ENCODE peak calls at places on chromosomes 4 and X, in five cellular contexts. P is SK-N-SH, D is GM12878, C is H1, T is HepG2. B is an unnamed sample. For H3K36me3, the result is how much of the 10 kb centered on the place peaks cover.

GRCh38 chrX:23742174-23742692 is 843 bp downstream of the ACOT9 start:
- DNase-seq in C (no peak), D (no peak), T (peak), P (peak), B (no peak)

GRCh38 chr4:6041794-6042193 is 23.6 kb upstream of the C4orf50 start:
- DNase-seq in D (no peak), C (no peak), T (no peak), P (no peak), B (no peak)

GRCh38 chr4:168139336-168139735 is 47.0 kb downstream of the ANXA10 start:
- DNase-seq in T (no peak), D (no peak), C (no peak), P (no peak), B (no peak)

GRCh38 chr4:134787315-134787714 is 585.7 kb upstream of the PABPC4L start:
- DNase-seq in D (no peak), P (no peak), C (no peak), T (no peak), B (no peak)

GRCh38 chrX:2664497-2664896 is 26.6 kb upstream of the CD99 start:
- DNase-seq in P (no peak), T (no peak), C (no peak), D (no peak), B (no peak)

GRCh38 chrX:45479196-45479834 is 278.6 kb upstream of the DIPK2B start:
- DNase-seq in P (no peak), C (no peak), T (no peak), D (no peak), B (no peak)

GRCh38 chrX:9341305-9342201 is 123.3 kb upstream of the TBL1X start:
- DNase-seq in D (peak), C (no peak), T (no peak), P (peak), B (no peak)

GRCh38 chr4:41538017-41538733 is at the start of gene LIMCH1:
- DNase-seq in P (no peak), D (no peak), T (no peak), C (peak), B (no peak)

GRCh38 chrX:57453901-57454300 is 137.9 kb upstream of the ZXDB start:
- DNase-seq in C (no peak), D (peak), P (peak), T (peak), B (peak)

GRCh38 chr4:170938588-170938987 is 848.8 kb upstream of the AADAT start:
- DNase-seq in C (no peak), P (no peak), D (no peak), T (no peak), B (no peak)

GRCh38 chrX:44651347-44651746 is 108.7 kb upstream of the FUNDC1 start:
- DNase-seq in T (no peak), P (peak), C (peak), D (no peak), B (peak)

GRCh38 chr4:128601992-128602695 is 207.4 kb upstream of the JADE1 start:
- DNase-seq in T (no peak), D (no peak), P (no peak), C (peak), B (no peak)

GRCh38 chr4:99352602-99353580 is at the start of gene ADH1C:
- DNase-seq in P (no peak), T (no peak), C (no peak), D (no peak), B (no peak)

GRCh38 chrX:38868941-38869378 is 67.7 kb downstream of the MID1IP1 start:
- DNase-seq in T (no peak), D (no peak), P (no peak), C (no peak), B (no peak)

GRCh38 chr4:142840516-142841123 is 5.5 kb downstream of the INPP4B start:
- DNase-seq in P (peak), D (no peak), C (no peak), T (peak), B (no peak)

GRCh38 chr4:142844782-142845181 is 1.3 kb downstream of the INPP4B start:
- DNase-seq in C (no peak), T (no peak), D (no peak), P (no peak), B (no peak)

GRCh38 chr4:142846105-142846728 is at the start of gene INPP4B:
- DNase-seq in C (no peak), P (peak), D (no peak), T (no peak), B (no peak)

GRCh38 chr4:142846729-142847606 is 867 bp upstream of the INPP4B start:
- DNase-seq in D (no peak), C (peak), P (peak), T (peak), B (peak)

DNA sequence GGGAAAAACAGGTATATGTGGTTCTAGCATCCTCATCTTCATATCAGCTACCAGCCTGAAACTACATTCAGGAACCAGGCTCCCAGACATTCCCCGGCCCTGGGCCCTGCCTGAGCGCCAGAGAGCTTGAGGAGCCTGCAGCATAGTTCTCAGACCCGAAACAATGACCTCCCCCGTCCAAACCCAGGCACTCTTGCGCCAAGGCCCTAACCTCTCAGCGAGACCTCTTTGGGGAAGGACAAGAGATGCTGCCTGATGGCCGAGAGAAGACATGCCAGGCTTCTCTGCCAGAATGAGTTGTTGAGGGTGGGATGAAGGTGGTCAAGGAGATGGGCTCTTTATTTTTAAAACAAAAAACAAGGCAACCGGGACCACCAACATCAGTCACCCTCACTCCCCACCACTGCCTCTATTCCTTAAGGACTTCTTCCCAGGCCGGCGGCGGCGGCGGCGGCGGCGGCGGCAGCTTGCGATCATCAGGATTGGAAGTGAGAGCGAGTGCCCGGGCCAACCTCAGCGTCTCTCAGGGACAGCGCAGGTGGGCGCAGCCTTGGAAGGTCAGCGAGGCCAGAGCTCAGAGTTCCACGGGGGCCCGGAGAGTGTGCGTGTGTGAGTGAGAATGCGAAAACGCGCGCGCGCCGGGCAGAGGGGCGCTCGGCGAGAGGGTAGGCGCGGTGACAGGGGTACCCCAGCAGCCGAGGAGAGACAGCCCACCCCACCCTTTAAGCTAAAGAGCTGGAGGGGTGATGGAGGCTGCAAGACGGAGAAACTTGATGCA is 619 bp downstream of the INPP4B start:
- DNase-seq in C (peak), T (no peak), D (no peak), P (peak), B (no peak)
- TF ChIP-seq YY1 in C (no peak), T (no peak), D (no peak), P (no peak), B (no peak)

DNA sequence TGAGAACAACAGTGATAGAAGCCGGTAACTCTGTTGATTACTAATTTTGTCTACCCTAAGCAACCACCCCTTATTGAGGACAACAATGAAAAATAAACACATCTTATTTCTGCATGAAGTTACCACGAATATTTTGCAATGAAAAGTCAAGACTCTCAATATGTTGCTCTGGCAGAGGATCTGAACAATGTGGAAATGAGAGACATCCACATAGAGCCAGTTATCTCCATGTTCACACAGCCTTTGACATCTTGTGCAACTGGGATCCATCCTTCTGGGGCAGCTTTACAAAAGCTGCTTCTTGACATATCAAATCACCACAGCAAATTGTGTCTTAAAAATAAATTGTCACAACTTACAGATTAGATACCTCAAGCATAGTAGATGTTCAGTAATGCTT is 10.2 kb downstream of the EDNRA start:
- DNase-seq in C (no peak), P (no peak), D (no peak), T (no peak), B (no peak)
- H3K36me3 ChIP-seq in C (under half), P (under half), D (under half), T (under half), B (under half)

DNA sequence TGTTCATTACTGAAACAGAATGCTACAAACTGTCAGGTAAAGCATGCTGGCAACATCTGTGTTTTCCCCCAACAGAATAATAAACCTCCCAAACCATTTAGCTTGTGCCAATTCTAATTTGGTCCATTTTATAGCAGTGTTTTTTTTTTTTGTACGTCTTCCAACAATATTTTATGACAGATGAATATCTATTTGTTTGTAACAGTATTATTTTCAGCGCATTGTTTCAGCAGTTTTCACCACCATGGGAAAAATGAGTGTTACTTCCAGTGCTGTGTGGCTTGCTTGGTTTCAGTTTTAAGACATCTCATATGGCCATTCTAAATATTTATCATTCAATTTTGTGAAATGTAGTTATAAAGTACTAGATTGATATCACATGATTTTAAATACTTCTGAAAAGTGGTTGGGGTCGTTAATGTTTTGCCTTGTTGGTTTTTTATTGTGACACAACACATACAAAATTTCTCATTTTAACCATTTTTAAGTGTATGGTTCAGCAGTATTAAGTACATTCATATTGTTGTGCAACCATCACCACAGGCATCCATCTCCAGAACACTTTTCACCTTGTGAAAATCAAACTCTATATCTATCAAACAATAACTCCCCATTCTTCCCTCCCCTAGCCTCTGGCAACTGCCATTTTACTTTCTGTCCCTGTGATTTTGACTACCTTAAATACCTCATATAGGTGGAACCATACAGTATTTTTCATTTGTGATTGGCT is 25.6 kb upstream of the TBC1D19 start:
- DNase-seq in C (no peak), D (no peak), T (no peak), P (no peak), B (no peak)
- TF ChIP-seq YY1 in C (no peak), D (no peak), T (no peak), P (no peak), B (no peak)

GRCh38 chr4:39201963-39202362 is 19.6 kb downstream of the WDR19 start:
- DNase-seq in P (no peak), C (no peak), T (no peak), D (no peak), B (no peak)

GRCh38 chr4:39204543-39204942 is 22.2 kb downstream of the WDR19 start:
- DNase-seq in D (no peak), P (peak), C (no peak), T (no peak), B (no peak)

GRCh38 chr4:39205476-39205875 is 23.1 kb downstream of the WDR19 start:
- DNase-seq in D (no peak), C (no peak), P (no peak), T (no peak), B (no peak)

DNA sequence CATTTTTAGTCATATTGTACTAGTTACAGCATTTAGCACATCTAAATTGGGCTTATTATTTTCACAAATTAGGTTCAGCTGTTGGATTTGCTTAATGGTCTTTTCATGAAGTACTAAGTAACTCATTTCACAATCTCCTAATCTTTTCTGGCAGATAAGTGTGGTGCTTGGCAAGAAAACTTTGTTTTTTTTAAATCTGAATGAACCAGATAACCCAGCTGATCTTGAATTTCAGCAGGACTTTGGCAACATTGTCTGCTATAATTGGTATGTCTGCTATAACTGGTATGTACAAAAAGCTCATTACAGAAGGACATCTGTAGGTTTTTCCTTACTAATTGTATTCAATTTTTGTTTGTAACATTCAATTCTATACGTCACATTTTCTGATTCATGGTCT is 22.7 kb downstream of the WDR19 start:
- DNase-seq in P (peak), C (no peak), D (no peak), T (no peak), B (no peak)
- H3K36me3 ChIP-seq in P (half or more), C (under half), D (under half), T (under half), B (under half)

B was measured in NT2/D1.